ENCODE peak calls at places on chromosomes 11 and 22, in five cellular contexts. One of them, this sample, is unnamed.

GRCh38 chr22:39135092-39135896 is 17.2 kb downstream of the CBX7 start:
- DNase-seq in OCI-LY7: peak; percentile 67
- DNase-seq in IMR-90: no peak
- DNase-seq in astrocyte: no peak
- DNase-seq in GM23248: peak; percentile 45
- DNase-seq in this sample: peak; percentile 44

GRCh38 chr11:45379162-45379863 is 93.2 kb upstream of the SYT13 start:
- DNase-seq in OCI-LY7: no peak
- DNase-seq in IMR-90: no peak
- DNase-seq in astrocyte: no peak
- DNase-seq in GM23248: no peak
- DNase-seq in this sample: no peak

GRCh38 chr11:4882543-4882942 is 843 bp downstream of the OR51T1 start:
- DNase-seq in OCI-LY7: no peak
- DNase-seq in IMR-90: no peak
- DNase-seq in astrocyte: no peak
- DNase-seq in GM23248: no peak
- DNase-seq in this sample: no peak

GRCh38 chr11:20754957-20755356 is 85.6 kb downstream of the NELL1 start:
- DNase-seq in OCI-LY7: peak; percentile 0
- DNase-seq in IMR-90: no peak
- DNase-seq in astrocyte: no peak
- DNase-seq in GM23248: no peak
- DNase-seq in this sample: no peak

GRCh38 chr11:71563401-71563800 is 2.0 kb upstream of the KRTAP5-10 start:
- DNase-seq in OCI-LY7: peak; percentile 34
- DNase-seq in IMR-90: peak; percentile 62
- DNase-seq in astrocyte: peak; percentile 39
- DNase-seq in GM23248: peak; percentile 66
- DNase-seq in this sample: peak; percentile 14

GRCh38 chr11:74282863-74283484 is 28.5 kb downstream of the P4HA3 start:
- DNase-seq in OCI-LY7: no peak
- DNase-seq in IMR-90: peak; percentile 28
- DNase-seq in astrocyte: no peak
- DNase-seq in GM23248: peak; percentile 54
- DNase-seq in this sample: peak; percentile 23

GRCh38 chr11:70804174-70804855 is 406.0 kb downstream of the CTTN start:
- DNase-seq in OCI-LY7: no peak
- DNase-seq in IMR-90: no peak
- DNase-seq in astrocyte: no peak
- DNase-seq in GM23248: no peak
- DNase-seq in this sample: no peak

GRCh38 chr11:124074554-124074953 is 33.4 kb upstream of the OR10G7 start:
- DNase-seq in OCI-LY7: no peak
- DNase-seq in IMR-90: no peak
- DNase-seq in astrocyte: no peak
- DNase-seq in GM23248: no peak
- DNase-seq in this sample: no peak

GRCh38 chr11:1484061-1484671 is 2.4 kb downstream of the MOB2 start:
- DNase-seq in OCI-LY7: no peak
- DNase-seq in IMR-90: no peak
- DNase-seq in astrocyte: no peak
- DNase-seq in GM23248: no peak
- DNase-seq in this sample: no peak
- H4K20me1 ChIP-seq in OCI-LY7: no peaks in the 10 kb centered on the region
- H4K20me1 ChIP-seq in IMR-90: peaks cover 84% of the 10 kb centered on the region
- H4K20me1 ChIP-seq in astrocyte: peaks cover 84% of the 10 kb centered on the region
- H4K20me1 ChIP-seq in GM23248: peaks cover 3% of the 10 kb centered on the region
- H4K20me1 ChIP-seq in this sample: peaks cover 87% of the 10 kb centered on the region

GRCh38 chr11:50071584-50072225 is 39.0 kb downstream of the OR4C45 start:
- DNase-seq in OCI-LY7: no peak
- DNase-seq in IMR-90: no peak
- DNase-seq in astrocyte: no peak
- DNase-seq in GM23248: no peak
- DNase-seq in this sample: no peak

GRCh38 chr11:50073113-50074105 is 40.7 kb downstream of the OR4C45 start:
- DNase-seq in OCI-LY7: no peak
- DNase-seq in IMR-90: no peak
- DNase-seq in astrocyte: no peak
- DNase-seq in GM23248: no peak
- DNase-seq in this sample: no peak

GRCh38 chr11:50072226-50073112 is 39.8 kb downstream of the OR4C45 start:
- DNase-seq in OCI-LY7: no peak
- DNase-seq in IMR-90: no peak
- DNase-seq in astrocyte: no peak
- DNase-seq in GM23248: no peak
- DNase-seq in this sample: no peak

GRCh38 chr11:50075856-50076255 is 43.2 kb downstream of the OR4C45 start:
- DNase-seq in OCI-LY7: no peak
- DNase-seq in IMR-90: no peak
- DNase-seq in astrocyte: no peak
- DNase-seq in GM23248: no peak
- DNase-seq in this sample: no peak

GRCh38 chr11:50074161-50074560 is 41.5 kb downstream of the OR4C45 start:
- DNase-seq in OCI-LY7: no peak
- DNase-seq in IMR-90: no peak
- DNase-seq in astrocyte: no peak
- DNase-seq in GM23248: no peak
- DNase-seq in this sample: no peak
- H3K9me3 ChIP-seq in OCI-LY7: no peaks in the 10 kb centered on the region
- H3K9me3 ChIP-seq in IMR-90: peaks cover 53% of the 10 kb centered on the region
- H3K9me3 ChIP-seq in astrocyte: peaks cover 5% of the 10 kb centered on the region
- H3K9me3 ChIP-seq in GM23248: no peaks in the 10 kb centered on the region
- H3K9me3 ChIP-seq in this sample: peaks cover 4% of the 10 kb centered on the region

DNA sequence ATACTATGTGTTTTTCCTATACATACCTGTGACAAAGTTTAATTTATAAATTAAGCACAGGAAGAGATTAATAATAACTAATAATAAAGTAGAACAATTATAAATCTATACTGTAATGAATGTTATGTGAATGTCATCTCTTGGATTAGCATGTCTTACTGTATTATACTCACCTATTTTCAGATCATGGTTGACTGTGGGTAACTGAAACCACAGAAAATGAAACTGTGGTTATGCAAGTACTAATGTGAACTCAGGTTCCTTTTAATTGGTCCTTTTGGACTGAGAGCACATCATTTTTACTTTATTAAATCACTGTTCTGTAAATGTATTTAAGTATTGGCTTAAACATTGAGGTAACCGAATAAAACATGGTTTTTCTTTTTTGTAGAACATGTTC is 108.8 kb downstream of the PPP6R3 start:
- DNase-seq in OCI-LY7: no peak
- DNase-seq in IMR-90: no peak
- DNase-seq in astrocyte: peak; percentile 12
- DNase-seq in GM23248: no peak
- DNase-seq in this sample: no peak
- H4K20me1 ChIP-seq in OCI-LY7: no peaks in the 10 kb centered on the region
- H4K20me1 ChIP-seq in IMR-90: peaks cover 9% of the 10 kb centered on the region
- H4K20me1 ChIP-seq in astrocyte: peaks cover 52% of the 10 kb centered on the region
- H4K20me1 ChIP-seq in GM23248: no peaks in the 10 kb centered on the region
- H4K20me1 ChIP-seq in this sample: peaks cover 24% of the 10 kb centered on the region

DNA sequence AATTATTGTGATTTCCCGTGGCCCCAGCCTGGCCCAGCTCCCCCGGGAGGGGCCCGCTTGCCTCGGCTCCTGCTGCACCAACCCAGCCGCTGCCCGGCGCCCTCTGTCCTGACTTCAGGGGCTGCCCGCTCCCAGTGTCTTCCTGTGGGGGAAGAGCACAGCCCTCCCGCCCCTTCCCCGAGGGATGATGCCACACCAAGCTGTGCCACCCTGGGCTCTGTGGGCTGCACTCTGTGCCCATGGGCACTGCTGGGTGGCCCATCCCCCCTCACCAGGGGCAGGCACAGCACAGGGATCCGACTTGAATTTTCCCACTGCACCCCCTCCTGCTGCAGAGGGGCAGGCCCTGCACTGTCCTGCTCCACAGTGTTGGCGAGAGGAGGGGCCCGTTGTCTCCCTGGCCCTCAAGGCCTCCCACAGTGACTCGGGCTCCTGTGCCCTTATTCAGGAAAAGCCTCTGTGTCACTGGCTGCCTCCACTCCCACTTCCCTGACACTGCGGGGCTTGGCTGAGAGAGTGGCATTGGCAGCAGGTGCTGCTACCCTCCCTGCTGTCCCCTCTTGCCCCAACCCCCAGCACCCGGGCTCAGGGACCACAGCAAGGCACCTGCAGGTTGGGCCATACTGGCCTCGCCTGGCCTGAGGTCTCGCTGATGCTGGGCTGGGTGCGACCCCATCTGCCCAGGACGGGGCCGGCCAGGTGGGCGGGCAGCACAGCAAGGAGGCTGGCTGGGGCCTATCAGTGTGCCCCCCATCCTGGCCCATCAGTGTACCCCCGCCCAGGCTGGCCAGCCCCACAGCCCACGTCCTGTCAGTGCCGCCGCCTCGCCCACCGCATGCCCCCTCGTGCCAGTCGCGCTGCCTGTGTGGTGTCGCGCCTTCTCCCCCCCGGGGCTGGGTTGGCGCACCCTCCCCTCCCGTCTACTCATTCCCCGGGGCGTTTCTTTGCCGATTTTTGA is 3.3 kb upstream of the ANKRD13D start:
- DNase-seq in OCI-LY7: no peak
- DNase-seq in IMR-90: no peak
- DNase-seq in astrocyte: no peak
- DNase-seq in GM23248: no peak
- DNase-seq in this sample: no peak
- H3K9me3 ChIP-seq in OCI-LY7: no peaks in the 10 kb centered on the region
- H3K9me3 ChIP-seq in IMR-90: no peaks in the 10 kb centered on the region
- H3K9me3 ChIP-seq in astrocyte: no peaks in the 10 kb centered on the region
- H3K9me3 ChIP-seq in GM23248: no peaks in the 10 kb centered on the region
- H3K9me3 ChIP-seq in this sample: no peaks in the 10 kb centered on the region

GRCh38 chr11:68338041-68338800 is 25.8 kb downstream of the LRP5 start:
- DNase-seq in OCI-LY7: no peak
- DNase-seq in IMR-90: peak; percentile 72
- DNase-seq in astrocyte: peak; percentile 67
- DNase-seq in GM23248: peak; percentile 85
- DNase-seq in this sample: no peak
- H4K20me1 ChIP-seq in OCI-LY7: no peaks in the 10 kb centered on the region
- H4K20me1 ChIP-seq in IMR-90: peaks cover 42% of the 10 kb centered on the region
- H4K20me1 ChIP-seq in astrocyte: peaks cover 66% of the 10 kb centered on the region
- H4K20me1 ChIP-seq in GM23248: no peaks in the 10 kb centered on the region
- H4K20me1 ChIP-seq in this sample: peaks cover 35% of the 10 kb centered on the region

GRCh38 chr11:98625526-98625925 is 395.2 kb upstream of the CNTN5 start:
- DNase-seq in OCI-LY7: no peak
- DNase-seq in IMR-90: no peak
- DNase-seq in astrocyte: no peak
- DNase-seq in GM23248: no peak
- DNase-seq in this sample: no peak
- H3K9me3 ChIP-seq in OCI-LY7: no peaks in the 10 kb centered on the region
- H3K9me3 ChIP-seq in IMR-90: peaks cover 16% of the 10 kb centered on the region
- H3K9me3 ChIP-seq in astrocyte: peaks cover 8% of the 10 kb centered on the region
- H3K9me3 ChIP-seq in GM23248: no peaks in the 10 kb centered on the region
- H3K9me3 ChIP-seq in this sample: no peaks in the 10 kb centered on the region

GRCh38 chr11:46529086-46529905 is 64.5 kb downstream of the AMBRA1 start:
- DNase-seq in OCI-LY7: peak; percentile 76
- DNase-seq in IMR-90: peak; percentile 55
- DNase-seq in astrocyte: peak; percentile 21
- DNase-seq in GM23248: peak; percentile 68
- DNase-seq in this sample: peak; percentile 77
- H4K20me1 ChIP-seq in OCI-LY7: no peaks in the 10 kb centered on the region
- H4K20me1 ChIP-seq in IMR-90: peaks cover 60% of the 10 kb centered on the region
- H4K20me1 ChIP-seq in astrocyte: peaks cover 82% of the 10 kb centered on the region
- H4K20me1 ChIP-seq in GM23248: peaks cover 20% of the 10 kb centered on the region
- H4K20me1 ChIP-seq in this sample: peaks cover 52% of the 10 kb centered on the region

GRCh38 chr22:47303161-47303890 is 540.9 kb downstream of the TBC1D22A start:
- DNase-seq in OCI-LY7: no peak
- DNase-seq in IMR-90: no peak
- DNase-seq in astrocyte: no peak
- DNase-seq in GM23248: no peak
- DNase-seq in this sample: no peak

GRCh38 chr22:47304191-47304831 is 541.9 kb downstream of the TBC1D22A start:
- DNase-seq in OCI-LY7: no peak
- DNase-seq in IMR-90: no peak
- DNase-seq in astrocyte: no peak
- DNase-seq in GM23248: no peak
- DNase-seq in this sample: no peak

GRCh38 chr22:47299879-47300697 is 537.6 kb downstream of the TBC1D22A start:
- DNase-seq in OCI-LY7: no peak
- DNase-seq in IMR-90: no peak
- DNase-seq in astrocyte: no peak
- DNase-seq in GM23248: no peak
- DNase-seq in this sample: no peak

GRCh38 chr22:47300698-47301405 is 538.4 kb downstream of the TBC1D22A start:
- DNase-seq in OCI-LY7: no peak
- DNase-seq in IMR-90: no peak
- DNase-seq in astrocyte: no peak
- DNase-seq in GM23248: no peak
- DNase-seq in this sample: no peak

DNA sequence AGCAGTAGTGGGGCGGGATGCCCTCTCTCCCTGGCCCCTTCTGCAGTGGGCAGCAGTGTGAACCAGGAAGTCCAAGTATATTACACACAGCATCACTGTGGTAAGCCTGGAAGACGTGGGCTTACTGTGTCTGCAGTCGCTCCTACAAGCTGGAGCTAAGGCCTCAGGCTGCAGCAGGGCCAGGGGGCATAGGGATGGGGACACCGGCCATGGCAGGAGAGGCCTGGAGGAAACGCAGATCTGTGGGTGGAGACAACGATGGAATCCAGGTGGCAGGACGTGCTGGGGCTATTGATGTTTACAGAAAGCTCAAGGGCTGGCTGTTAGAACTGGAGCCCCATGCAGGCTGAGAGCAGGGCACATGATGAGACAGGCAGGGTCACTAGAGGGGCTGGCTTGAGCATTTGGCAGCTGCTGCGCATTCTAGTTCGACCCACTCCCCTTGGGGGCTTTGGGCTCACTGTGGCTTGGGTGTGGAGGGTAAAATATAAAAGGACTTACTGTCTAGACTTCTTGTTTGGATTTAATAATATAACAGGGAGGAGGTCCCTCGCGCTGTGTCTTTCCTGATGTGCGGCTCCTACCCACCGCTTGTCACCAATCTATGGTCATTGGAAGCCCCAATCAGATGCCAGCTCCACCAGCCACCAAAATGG is 539.5 kb downstream of the TBC1D22A start:
- DNase-seq in OCI-LY7: no peak
- DNase-seq in IMR-90: no peak
- DNase-seq in astrocyte: no peak
- DNase-seq in GM23248: no peak
- DNase-seq in this sample: no peak
- H3K9me3 ChIP-seq in OCI-LY7: no peaks in the 10 kb centered on the region
- H3K9me3 ChIP-seq in IMR-90: peaks cover 4% of the 10 kb centered on the region
- H3K9me3 ChIP-seq in astrocyte: no peaks in the 10 kb centered on the region
- H3K9me3 ChIP-seq in GM23248: no peaks in the 10 kb centered on the region
- H3K9me3 ChIP-seq in this sample: no peaks in the 10 kb centered on the region

DNA sequence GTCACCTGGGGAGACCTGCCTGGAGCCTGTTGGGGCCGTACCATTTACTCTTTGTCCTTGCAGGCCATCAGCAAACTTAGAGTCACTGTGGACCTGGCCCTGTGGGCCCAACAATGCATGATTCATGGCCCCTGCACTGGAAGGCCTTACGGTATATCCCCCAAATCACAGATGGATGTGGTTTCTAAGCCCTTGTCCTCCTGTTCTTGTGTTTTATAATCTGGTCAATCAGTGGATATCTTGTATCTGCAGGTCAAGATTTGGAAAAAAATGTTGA is 6.2 kb downstream of the TSKU start:
- DNase-seq in OCI-LY7: no peak
- DNase-seq in IMR-90: no peak
- DNase-seq in astrocyte: no peak
- DNase-seq in GM23248: no peak
- DNase-seq in this sample: no peak
- H4K20me1 ChIP-seq in OCI-LY7: no peaks in the 10 kb centered on the region
- H4K20me1 ChIP-seq in IMR-90: peaks cover 94% of the 10 kb centered on the region
- H4K20me1 ChIP-seq in astrocyte: peaks cover 99% of the 10 kb centered on the region
- H4K20me1 ChIP-seq in GM23248: peaks cover 11% of the 10 kb centered on the region
- H4K20me1 ChIP-seq in this sample: peaks cover 36% of the 10 kb centered on the region

This sample was measured in DND-41.